ENCODE peak calls at places on chromosome 22, in seven cellular contexts. N is body of pancreas; P is effector CD4-positive, alpha-beta T cell; V is T-helper 9 cell; A is ecto neural progenitor cell; W is ACHN; F is activated CD4-positive, alpha-beta T cell treated with anti-CD3 and anti-CD28 coated beads for 4 hours. T is an unnamed sample.

GRCh38 chr22:45638834-45639746 is 32.5 kb upstream of the ATXN10 start:
- DNase-seq in N (peak), P (no peak), V (no peak), A (no peak), W (no peak), F (no peak), T (no peak)

GRCh38 chr22:39150848-39151215 is 1.6 kb downstream of the CBX7 start:
- DNase-seq in N (no peak), P (no peak), V (no peak), A (no peak), W (no peak), F (no peak), T (no peak)

GRCh38 chr22:37225481-37225880 is 13.2 kb upstream of the SSTR3 start:
- DNase-seq in N (no peak), P (no peak), V (no peak), A (no peak), W (peak), F (no peak), T (no peak)

GRCh38 chr22:30031764-30032468 is 48.3 kb upstream of the HORMAD2 start:
- DNase-seq in N (no peak), P (no peak), V (no peak), A (no peak), W (no peak), F (no peak), T (no peak)

GRCh38 chr22:48464246-48464645 is 1363.4 kb downstream of the BRD1 start:
- DNase-seq in N (no peak), P (no peak), V (no peak), A (peak), W (no peak), F (no peak), T (no peak)

GRCh38 chr22:16568425-16568758 is 24.2 kb downstream of the CCT8L2 start:
- DNase-seq in N (no peak), P (no peak), V (no peak), A (no peak), W (no peak), F (no peak), T (no peak)

GRCh38 chr22:22936915-22937656 is 49.5 kb downstream of the IGLL5 start:
- DNase-seq in N (no peak), P (no peak), V (no peak), A (no peak), W (no peak), F (no peak), T (no peak)

GRCh38 chr22:33844273-33844672 is 76.0 kb downstream of the LARGE1 start:
- DNase-seq in N (no peak), P (no peak), V (no peak), A (no peak), W (no peak), F (no peak), T (no peak)

GRCh38 chr22:23054531-23055257 is 15.6 kb upstream of the GNAZ start:
- DNase-seq in N (no peak), P (no peak), V (no peak), A (no peak), W (no peak), F (no peak), T (no peak)